ENCODE peak calls at places on chromosomes 6 and 20, in six cellular contexts. One of them, this sample, is unnamed.

GRCh38 chr6:116363759-116364158 is 7.0 kb upstream of the DSE start:
- DNase-seq in mesothelial cell of epicardium: no peak
- DNase-seq in nephron progenitor cell: no peak
- DNase-seq in glutamatergic neuron: no peak
- DNase-seq in OCI-LY7: no peak
- DNase-seq in kidney epithelial cell: no peak
- DNase-seq in this sample: no peak

GRCh38 chr6:38572186-38572813 is 67.4 kb downstream of the BTBD9 start:
- DNase-seq in mesothelial cell of epicardium: no peak
- DNase-seq in nephron progenitor cell: no peak
- DNase-seq in glutamatergic neuron: no peak
- DNase-seq in OCI-LY7: peak
- DNase-seq in kidney epithelial cell: no peak
- DNase-seq in this sample: no peak

GRCh38 chr6:31609519-31610406 is 5.3 kb upstream of the AIF1 start:
- DNase-seq in mesothelial cell of epicardium: no peak
- DNase-seq in nephron progenitor cell: no peak
- DNase-seq in glutamatergic neuron: no peak
- DNase-seq in OCI-LY7: no peak
- DNase-seq in kidney epithelial cell: no peak
- DNase-seq in this sample: no peak

GRCh38 chr6:99614430-99615161 is 8.0 kb downstream of the PRDM13 start:
- DNase-seq in mesothelial cell of epicardium: no peak
- DNase-seq in nephron progenitor cell: peak
- DNase-seq in glutamatergic neuron: peak
- DNase-seq in OCI-LY7: no peak
- DNase-seq in kidney epithelial cell: no peak
- DNase-seq in this sample: no peak

GRCh38 chr6:45206793-45207492 is 121.2 kb upstream of the RUNX2 start:
- DNase-seq in mesothelial cell of epicardium: no peak
- DNase-seq in nephron progenitor cell: no peak
- DNase-seq in glutamatergic neuron: no peak
- DNase-seq in OCI-LY7: no peak
- DNase-seq in kidney epithelial cell: no peak
- DNase-seq in this sample: no peak

GRCh38 chr6:7051780-7052440 is 55.9 kb upstream of the RREB1 start:
- DNase-seq in mesothelial cell of epicardium: peak
- DNase-seq in nephron progenitor cell: peak
- DNase-seq in glutamatergic neuron: peak
- DNase-seq in OCI-LY7: no peak
- DNase-seq in kidney epithelial cell: no peak
- DNase-seq in this sample: no peak

GRCh38 chr6:21075986-21076385 is 517.6 kb upstream of the SOX4 start:
- DNase-seq in mesothelial cell of epicardium: no peak
- DNase-seq in nephron progenitor cell: no peak
- DNase-seq in glutamatergic neuron: no peak
- DNase-seq in OCI-LY7: no peak
- DNase-seq in kidney epithelial cell: no peak
- DNase-seq in this sample: no peak

GRCh38 chr6:106540907-106541306 is 88.4 kb downstream of the RTN4IP1 start:
- DNase-seq in mesothelial cell of epicardium: no peak
- DNase-seq in nephron progenitor cell: no peak
- DNase-seq in glutamatergic neuron: no peak
- DNase-seq in OCI-LY7: no peak
- DNase-seq in kidney epithelial cell: no peak
- DNase-seq in this sample: no peak

GRCh38 chr20:38130687-38131587 is 34.1 kb downstream of the TGM2 start:
- DNase-seq in mesothelial cell of epicardium: no peak
- DNase-seq in nephron progenitor cell: no peak
- DNase-seq in glutamatergic neuron: no peak
- DNase-seq in OCI-LY7: no peak
- DNase-seq in kidney epithelial cell: no peak
- DNase-seq in this sample: no peak

GRCh38 chr6:145267076-145267867 is 468.0 kb downstream of the EPM2A start:
- DNase-seq in mesothelial cell of epicardium: no peak
- DNase-seq in nephron progenitor cell: no peak
- DNase-seq in glutamatergic neuron: no peak
- DNase-seq in OCI-LY7: no peak
- DNase-seq in kidney epithelial cell: no peak
- DNase-seq in this sample: no peak

GRCh38 chr20:35146299-35146921 is 726 bp downstream of the EDEM2 start:
- DNase-seq in mesothelial cell of epicardium: no peak
- DNase-seq in nephron progenitor cell: peak
- DNase-seq in glutamatergic neuron: peak
- DNase-seq in OCI-LY7: peak
- DNase-seq in kidney epithelial cell: no peak
- DNase-seq in this sample: no peak

GRCh38 chr6:134826889-134827737 is 122.8 kb downstream of the ALDH8A1 start:
- DNase-seq in mesothelial cell of epicardium: no peak
- DNase-seq in nephron progenitor cell: no peak
- DNase-seq in glutamatergic neuron: no peak
- DNase-seq in OCI-LY7: no peak
- DNase-seq in kidney epithelial cell: no peak
- DNase-seq in this sample: no peak

GRCh38 chr6:137451926-137452325 is 42.3 kb downstream of the OLIG3 start:
- DNase-seq in mesothelial cell of epicardium: no peak
- DNase-seq in nephron progenitor cell: no peak
- DNase-seq in glutamatergic neuron: no peak
- DNase-seq in OCI-LY7: no peak
- DNase-seq in kidney epithelial cell: no peak
- DNase-seq in this sample: no peak

GRCh38 chr20:49790077-49790798 is 22.4 kb upstream of the SLC9A8 start:
- DNase-seq in mesothelial cell of epicardium: no peak
- DNase-seq in nephron progenitor cell: no peak
- DNase-seq in glutamatergic neuron: no peak
- DNase-seq in OCI-LY7: no peak
- DNase-seq in kidney epithelial cell: no peak
- DNase-seq in this sample: no peak